ENCODE peak calls at places on chromosomes 13 and 19, in four cellular contexts. R is WERI-Rb-1, I is choroid plexus epithelial cell, M is astrocyte of the cerebellum. E is an unnamed sample.

GRCh38 chr13:98691360-98691759 is 61.1 kb downstream of the SLC15A1 start:
- DNase-seq in R (no peak), M (no peak), I (no peak), E (no peak)

GRCh38 chr19:1221141-1221903 is 15.7 kb downstream of the STK11 start:
- DNase-seq in R (peak), I (peak), M (no peak), E (no peak)

GRCh38 chr19:15456871-15457700 is 7.3 kb downstream of the RASAL3 start:
- DNase-seq in I (no peak), R (peak), M (no peak), E (no peak)

GRCh38 chr19:572891-573825 is 762 bp downstream of the BSG start:
- DNase-seq in M (no peak), I (peak), R (peak), E (peak)

GRCh38 chr19:2391118-2391725 is 31.2 kb downstream of the TMPRSS9 start:
- DNase-seq in M (peak), I (peak), R (peak), E (peak)

GRCh38 chr13:98826156-98826555 is 73.7 kb upstream of the SLC15A1 start:
- DNase-seq in M (no peak), I (peak), R (no peak), E (no peak)

GRCh38 chr13:72458701-72459100 is 268.7 kb downstream of the MZT1 start:
- DNase-seq in I (peak), R (no peak), M (peak), E (no peak)

GRCh38 chr19:5281588-5281987 is 59.0 kb downstream of the PTPRS start:
- DNase-seq in M (no peak), R (no peak), I (no peak), E (no peak)

GRCh38 chr13:97140611-97141010 is 81.5 kb upstream of the MBNL2 start:
- DNase-seq in R (no peak), M (no peak), I (peak), E (no peak)

GRCh38 chr19:27776524-27776923 is 1436.4 kb downstream of the UQCRFS1 start:
- DNase-seq in R (peak), M (no peak), I (peak), E (no peak)

GRCh38 chr19:13091400-13092161 is 11.1 kb downstream of the LYL1 start:
- DNase-seq in R (no peak), M (peak), I (peak), E (no peak)

GRCh38 chr19:38190061-38190460 is 34.0 kb downstream of the DPF1 start:
- DNase-seq in R (no peak), I (no peak), M (no peak), E (peak)

GRCh38 chr13:68176486-68176885 is 946.4 kb upstream of the PCDH9 start:
- DNase-seq in I (peak), M (peak), R (no peak), E (peak)

GRCh38 chr13:30165791-30166190 is 141.6 kb downstream of the KATNAL1 start:
- DNase-seq in I (peak), M (no peak), R (no peak), E (no peak)

GRCh38 chr19:45640849-45641273 is 1.7 kb upstream of the EML2 start:
- DNase-seq in I (no peak), M (no peak), R (no peak), E (peak)

GRCh38 chr19:33247441-33247819 is 21.8 kb upstream of the SLC7A10 start:
- DNase-seq in R (no peak), M (no peak), I (no peak), E (no peak)

GRCh38 chr19:6744381-6745288 is 5.2 kb downstream of the TRIP10 start:
- DNase-seq in I (peak), M (peak), R (no peak), E (peak)

GRCh38 chr13:49319555-49320350 is 72.0 kb downstream of the CDADC1 start:
- DNase-seq in R (no peak), M (no peak), I (peak), E (no peak)

GRCh38 chr19:35843676-35844481 is 8.4 kb downstream of the NPHS1 start:
- DNase-seq in M (no peak), I (no peak), R (no peak), E (no peak)

GRCh38 chr13:24502567-24503375 is 9.8 kb downstream of the PARP4 start:
- DNase-seq in M (no peak), R (no peak), I (peak), E (peak)

GRCh38 chr13:91375119-91375729 is 23.2 kb upstream of the GPC5 start:
- DNase-seq in R (no peak), I (peak), M (no peak), E (peak)

GRCh38 chr13:59837101-59837500 is 326.6 kb downstream of the DIAPH3 start:
- DNase-seq in I (peak), R (no peak), M (no peak), E (no peak)

GRCh38 chr13:41196620-41197019 is 2.3 kb upstream of the KBTBD7 start:
- DNase-seq in R (no peak), I (peak), M (no peak), E (peak)
- TF ChIP-seq CTCF in R (no peak), I (peak), M (peak), E (peak)

GRCh38 chr13:95300625-95301134 is 571 bp downstream of the ABCC4 start:
- DNase-seq in M (no peak), I (peak), R (peak), E (peak)
- TF ChIP-seq CTCF in M (no peak), I (peak), R (peak), E (no peak)

DNA sequence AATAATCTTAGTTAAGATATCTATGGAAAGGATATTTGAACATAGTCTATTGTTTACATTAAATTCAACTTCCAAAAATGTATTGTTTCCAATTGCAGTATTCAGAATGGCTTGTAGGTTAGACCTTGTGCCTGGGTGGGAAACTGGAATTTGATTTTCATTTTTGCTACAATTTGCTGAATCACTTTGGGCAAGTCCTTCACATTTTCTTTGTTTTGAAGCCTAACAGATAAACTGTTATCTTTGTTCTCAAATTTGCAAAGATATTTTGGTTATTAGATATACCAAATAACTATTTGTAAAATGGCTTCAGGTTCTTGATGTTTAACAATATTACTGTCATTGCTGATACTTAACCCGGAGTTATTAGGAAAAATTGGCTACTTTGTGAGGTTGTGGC is 82.6 kb downstream of the WDFY2 start:
- DNase-seq in M (no peak), R (no peak), I (no peak), E (no peak)
- TF ChIP-seq CTCF in M (no peak), R (no peak), I (no peak), E (no peak)

GRCh38 chr13:44141725-44142539 is 231.7 kb upstream of the SERP2 start:
- DNase-seq in R (peak), I (peak), M (peak), E (peak)
- TF ChIP-seq CTCF in R (no peak), I (peak), M (no peak), E (no peak)

GRCh38 chr13:95497307-95497943 is 55.1 kb upstream of the CLDN10 start:
- DNase-seq in M (no peak), R (no peak), I (no peak), E (no peak)
- TF ChIP-seq CTCF in M (no peak), R (no peak), I (no peak), E (no peak)

DNA sequence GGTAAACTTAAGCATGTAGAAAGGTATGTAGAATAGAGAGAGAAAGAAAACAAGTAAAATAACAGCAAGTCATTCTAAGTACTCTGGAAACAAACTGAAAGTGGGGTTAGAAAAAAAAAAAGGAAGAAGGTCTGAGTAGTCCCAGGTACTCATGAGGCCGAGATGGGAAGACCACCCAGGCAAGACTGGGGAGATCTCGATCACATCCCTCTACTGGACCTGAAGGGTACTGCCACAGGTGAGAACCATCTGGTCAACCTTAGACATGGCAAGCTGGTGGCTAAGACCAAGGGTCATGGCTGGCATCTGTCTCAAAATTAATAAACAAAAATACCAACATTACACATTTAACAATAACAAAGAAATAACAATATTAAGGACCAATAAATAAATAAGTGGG is 36.3 kb upstream of the ZNF724 start:
- DNase-seq in I (no peak), R (peak), M (no peak), E (no peak)
- TF ChIP-seq CTCF in I (peak), R (peak), M (peak), E (peak)